ENCODE peak calls at places on chromosomes 5 and 9, in six cellular contexts. H is NCI-H1417, X is WERI-Rb-1, Y is OCI-M1, J is EL, L is osteocyte. U is an unnamed sample.

GRCh38 chr9:89474939-89475338 is 23.0 kb downstream of the SEMA4D start:
- DNase-seq in H (no peak), X (no peak), Y (no peak), J (no peak), L (no peak), U (no peak)

GRCh38 chr5:76273491-76273890 is 129.6 kb upstream of the IQGAP2 start:
- DNase-seq in H (no peak), X (no peak), Y (no peak), J (no peak), L (no peak), U (no peak)

GRCh38 chr9:106575903-106576755 is 286.8 kb upstream of the ZNF462 start:
- DNase-seq in H (no peak), X (no peak), Y (no peak), J (no peak), L (no peak), U (no peak)

GRCh38 chr5:173781826-173782670 is 106.1 kb upstream of the CPEB4 start:
- DNase-seq in H (no peak), X (no peak), Y (peak), J (peak), L (no peak), U (no peak)

GRCh38 chr9:97813072-97813471 is 40.0 kb upstream of the FOXE1 start:
- DNase-seq in H (no peak), X (no peak), Y (no peak), J (no peak), L (no peak), U (no peak)

GRCh38 chr5:145903862-145904261 is 31.0 kb upstream of the GRXCR2 start:
- DNase-seq in H (no peak), X (no peak), Y (no peak), J (peak), L (no peak), U (no peak)

GRCh38 chr9:75918154-75918553 is 27.7 kb downstream of the PCSK5 start:
- DNase-seq in H (no peak), X (no peak), Y (no peak), J (no peak), L (no peak), U (no peak)

GRCh38 chr9:129752915-129753724 is at the start of gene PTGES:
- DNase-seq in H (no peak), X (peak), Y (peak), J (peak), L (peak), U (peak)

U was measured in type B pancreatic cell.